ENCODE peak calls at places on chromosomes 6 and 20, in seven cellular contexts. One of them, this sample, is unnamed. For H3K4me1, the result is how much of the 10 kb centered on the place peaks cover.

GRCh38 chr6:147621280-147621679 is 112.8 kb downstream of the SAMD5 start:
- DNase-seq in hepatocyte: peak
- DNase-seq in astrocyte: peak
- DNase-seq in breast epithelium: no peak
- DNase-seq in K562: no peak
- DNase-seq in aorta: no peak
- DNase-seq in mucosa of descending colon: no peak
- DNase-seq in this sample: no peak

GRCh38 chr20:59123011-59123676 is 40.5 kb upstream of the ZNF831 start:
- DNase-seq in aorta: no peak
- DNase-seq in K562: no peak
- DNase-seq in mucosa of descending colon: no peak
- DNase-seq in astrocyte: no peak
- DNase-seq in hepatocyte: no peak
- DNase-seq in breast epithelium: no peak
- DNase-seq in this sample: no peak

GRCh38 chr6:32181890-32182529 is 2.0 kb downstream of the AGER start:
- DNase-seq in K562: peak
- DNase-seq in aorta: peak
- DNase-seq in breast epithelium: no peak
- DNase-seq in hepatocyte: no peak
- DNase-seq in mucosa of descending colon: no peak
- DNase-seq in astrocyte: no peak
- DNase-seq in this sample: no peak

GRCh38 chr20:6613280-6613861 is 154.1 kb upstream of the BMP2 start:
- DNase-seq in astrocyte: no peak
- DNase-seq in K562: no peak
- DNase-seq in aorta: no peak
- DNase-seq in mucosa of descending colon: no peak
- DNase-seq in hepatocyte: no peak
- DNase-seq in breast epithelium: no peak
- DNase-seq in this sample: no peak

GRCh38 chr20:48789781-48790544 is 37.8 kb downstream of the PREX1 start:
- DNase-seq in aorta: no peak
- DNase-seq in breast epithelium: no peak
- DNase-seq in K562: no peak
- DNase-seq in hepatocyte: no peak
- DNase-seq in mucosa of descending colon: no peak
- DNase-seq in astrocyte: no peak
- DNase-seq in this sample: no peak

GRCh38 chr6:69865126-69865525 is 1.2 kb upstream of the COL19A1 start:
- DNase-seq in astrocyte: peak
- DNase-seq in hepatocyte: no peak
- DNase-seq in aorta: no peak
- DNase-seq in K562: no peak
- DNase-seq in breast epithelium: no peak
- DNase-seq in mucosa of descending colon: no peak
- DNase-seq in this sample: no peak

GRCh38 chr20:36132802-36133211 is 21.7 kb upstream of the EPB41L1 start:
- DNase-seq in mucosa of descending colon: no peak
- DNase-seq in hepatocyte: no peak
- DNase-seq in aorta: no peak
- DNase-seq in K562: no peak
- DNase-seq in breast epithelium: no peak
- DNase-seq in astrocyte: no peak
- DNase-seq in this sample: no peak

GRCh38 chr6:69423785-69424184 is 373.0 kb downstream of the LMBRD1 start:
- DNase-seq in mucosa of descending colon: no peak
- DNase-seq in breast epithelium: no peak
- DNase-seq in astrocyte: no peak
- DNase-seq in aorta: no peak
- DNase-seq in K562: no peak
- DNase-seq in hepatocyte: no peak
- DNase-seq in this sample: no peak

GRCh38 chr6:159983641-159984080 is 14.8 kb downstream of the IGF2R start:
- DNase-seq in hepatocyte: no peak
- DNase-seq in astrocyte: no peak
- DNase-seq in K562: no peak
- DNase-seq in breast epithelium: no peak
- DNase-seq in aorta: no peak
- DNase-seq in mucosa of descending colon: no peak
- DNase-seq in this sample: no peak

GRCh38 chr6:48835421-48835958 is 627.6 kb downstream of the MMUT start:
- DNase-seq in astrocyte: no peak
- DNase-seq in mucosa of descending colon: peak
- DNase-seq in hepatocyte: no peak
- DNase-seq in K562: no peak
- DNase-seq in aorta: no peak
- DNase-seq in breast epithelium: no peak
- DNase-seq in this sample: no peak

GRCh38 chr20:41553142-41553879 is 64.9 kb downstream of the CHD6 start:
- DNase-seq in K562: no peak
- DNase-seq in astrocyte: no peak
- DNase-seq in mucosa of descending colon: no peak
- DNase-seq in breast epithelium: no peak
- DNase-seq in hepatocyte: no peak
- DNase-seq in aorta: no peak
- DNase-seq in this sample: no peak

GRCh38 chr6:38068854-38069253 is 249.3 kb downstream of the ZFAND3 start:
- DNase-seq in astrocyte: no peak
- DNase-seq in K562: no peak
- DNase-seq in hepatocyte: no peak
- DNase-seq in breast epithelium: no peak
- DNase-seq in aorta: no peak
- DNase-seq in mucosa of descending colon: no peak
- DNase-seq in this sample: no peak

GRCh38 chr20:44187054-44187762 is at the start of gene JPH2:
- DNase-seq in breast epithelium: peak
- DNase-seq in mucosa of descending colon: peak
- DNase-seq in astrocyte: peak
- DNase-seq in K562: no peak
- DNase-seq in hepatocyte: peak
- DNase-seq in aorta: peak
- DNase-seq in this sample: no peak

GRCh38 chr6:52534966-52535390 is 41.9 kb downstream of the TRAM2 start:
- DNase-seq in hepatocyte: no peak
- DNase-seq in mucosa of descending colon: no peak
- DNase-seq in K562: no peak
- DNase-seq in aorta: no peak
- DNase-seq in breast epithelium: no peak
- DNase-seq in astrocyte: no peak
- DNase-seq in this sample: no peak

GRCh38 chr6:52534363-52534762 is 42.5 kb downstream of the TRAM2 start:
- DNase-seq in K562: no peak
- DNase-seq in astrocyte: no peak
- DNase-seq in breast epithelium: no peak
- DNase-seq in aorta: no peak
- DNase-seq in mucosa of descending colon: no peak
- DNase-seq in hepatocyte: no peak
- DNase-seq in this sample: no peak

GRCh38 chr6:52536424-52536916 is 40.4 kb downstream of the TRAM2 start:
- DNase-seq in astrocyte: no peak
- DNase-seq in hepatocyte: no peak
- DNase-seq in aorta: no peak
- DNase-seq in K562: no peak
- DNase-seq in mucosa of descending colon: no peak
- DNase-seq in breast epithelium: no peak
- DNase-seq in this sample: no peak

GRCh38 chr6:52537001-52537753 is 39.7 kb downstream of the TRAM2 start:
- DNase-seq in breast epithelium: no peak
- DNase-seq in mucosa of descending colon: no peak
- DNase-seq in K562: no peak
- DNase-seq in astrocyte: no peak
- DNase-seq in hepatocyte: no peak
- DNase-seq in aorta: no peak
- DNase-seq in this sample: no peak

DNA sequence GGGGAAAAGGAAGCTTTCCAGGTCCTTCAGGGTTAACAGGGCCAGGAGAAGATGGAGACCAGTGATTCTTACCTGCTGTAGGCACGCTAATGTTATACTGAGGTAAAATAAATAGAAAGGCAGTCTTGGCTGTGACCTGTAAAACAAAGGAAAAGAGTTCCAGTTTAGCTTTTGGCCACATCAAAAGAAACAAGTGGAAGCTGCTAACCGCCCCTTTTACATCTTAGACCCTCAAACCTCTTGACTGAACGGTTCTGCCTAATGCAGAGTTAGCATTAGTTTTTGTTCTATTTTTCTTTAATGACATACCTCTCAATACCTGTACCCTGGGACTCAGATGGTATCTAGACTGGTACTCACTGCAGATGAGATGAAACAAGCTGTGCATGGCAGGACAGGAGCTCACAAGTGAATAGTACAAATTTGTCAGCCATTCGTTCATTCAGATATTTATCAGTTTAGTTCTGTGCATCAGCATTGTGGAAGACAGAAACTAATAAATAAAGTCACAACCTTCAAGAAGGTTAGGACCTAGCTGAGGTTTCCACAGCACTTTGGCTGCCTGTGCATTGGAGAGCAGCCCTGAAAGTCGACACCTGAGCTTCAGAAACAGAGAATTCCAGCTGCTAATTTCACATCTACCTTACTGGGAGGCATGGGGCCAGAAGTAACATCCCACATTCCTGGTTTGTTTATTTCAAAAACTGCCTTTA is 41.0 kb downstream of the TRAM2 start:
- DNase-seq in breast epithelium: no peak
- DNase-seq in hepatocyte: no peak
- DNase-seq in mucosa of descending colon: no peak
- DNase-seq in astrocyte: no peak
- DNase-seq in K562: no peak
- DNase-seq in aorta: no peak
- DNase-seq in this sample: no peak
- H3K4me1 ChIP-seq in breast epithelium: under half
- H3K4me1 ChIP-seq in hepatocyte: under half
- H3K4me1 ChIP-seq in mucosa of descending colon: under half
- H3K4me1 ChIP-seq in astrocyte: half or more
- H3K4me1 ChIP-seq in K562: under half
- H3K4me1 ChIP-seq in aorta: under half
- H3K4me1 ChIP-seq in this sample: under half

GRCh38 chr6:56746767-56747504 is 104.2 kb upstream of the DST start:
- DNase-seq in aorta: no peak
- DNase-seq in mucosa of descending colon: no peak
- DNase-seq in astrocyte: no peak
- DNase-seq in breast epithelium: no peak
- DNase-seq in hepatocyte: no peak
- DNase-seq in K562: no peak
- DNase-seq in this sample: no peak

GRCh38 chr6:56742122-56742791 is 99.6 kb upstream of the DST start:
- DNase-seq in aorta: no peak
- DNase-seq in breast epithelium: no peak
- DNase-seq in mucosa of descending colon: no peak
- DNase-seq in hepatocyte: no peak
- DNase-seq in astrocyte: no peak
- DNase-seq in K562: no peak
- DNase-seq in this sample: no peak

GRCh38 chr6:56745081-56745480 is 102.4 kb upstream of the DST start:
- DNase-seq in K562: no peak
- DNase-seq in hepatocyte: no peak
- DNase-seq in aorta: no peak
- DNase-seq in mucosa of descending colon: no peak
- DNase-seq in astrocyte: no peak
- DNase-seq in breast epithelium: no peak
- DNase-seq in this sample: no peak

GRCh38 chr6:56745971-56746370 is 103.3 kb upstream of the DST start:
- DNase-seq in mucosa of descending colon: no peak
- DNase-seq in astrocyte: no peak
- DNase-seq in breast epithelium: no peak
- DNase-seq in aorta: no peak
- DNase-seq in K562: no peak
- DNase-seq in hepatocyte: no peak
- DNase-seq in this sample: no peak

DNA sequence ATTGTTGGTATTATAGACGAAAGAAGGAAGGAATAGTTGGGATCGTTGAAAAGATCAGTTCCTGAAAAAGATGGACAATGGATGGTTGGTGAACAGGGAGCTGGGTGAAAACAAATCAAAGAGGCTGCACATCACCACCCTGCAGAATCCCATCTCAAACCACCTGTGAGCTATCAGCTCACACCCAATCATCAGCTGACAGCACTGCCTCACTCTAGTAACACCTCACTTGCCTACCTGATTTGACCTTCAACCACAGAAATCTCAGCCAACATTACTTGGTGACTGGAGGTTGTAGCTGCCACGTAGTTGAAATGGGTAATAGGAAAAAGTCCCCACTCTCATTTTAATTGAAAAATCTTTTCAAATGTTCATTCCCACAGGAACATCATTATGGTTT is 101.8 kb upstream of the DST start:
- DNase-seq in astrocyte: no peak
- DNase-seq in aorta: no peak
- DNase-seq in K562: no peak
- DNase-seq in breast epithelium: no peak
- DNase-seq in mucosa of descending colon: no peak
- DNase-seq in hepatocyte: no peak
- DNase-seq in this sample: no peak
- H3K4me1 ChIP-seq in astrocyte: under half
- H3K4me1 ChIP-seq in aorta: under half
- H3K4me1 ChIP-seq in K562: under half
- H3K4me1 ChIP-seq in breast epithelium: under half
- H3K4me1 ChIP-seq in mucosa of descending colon: under half
- H3K4me1 ChIP-seq in hepatocyte: under half
- H3K4me1 ChIP-seq in this sample: under half

DNA sequence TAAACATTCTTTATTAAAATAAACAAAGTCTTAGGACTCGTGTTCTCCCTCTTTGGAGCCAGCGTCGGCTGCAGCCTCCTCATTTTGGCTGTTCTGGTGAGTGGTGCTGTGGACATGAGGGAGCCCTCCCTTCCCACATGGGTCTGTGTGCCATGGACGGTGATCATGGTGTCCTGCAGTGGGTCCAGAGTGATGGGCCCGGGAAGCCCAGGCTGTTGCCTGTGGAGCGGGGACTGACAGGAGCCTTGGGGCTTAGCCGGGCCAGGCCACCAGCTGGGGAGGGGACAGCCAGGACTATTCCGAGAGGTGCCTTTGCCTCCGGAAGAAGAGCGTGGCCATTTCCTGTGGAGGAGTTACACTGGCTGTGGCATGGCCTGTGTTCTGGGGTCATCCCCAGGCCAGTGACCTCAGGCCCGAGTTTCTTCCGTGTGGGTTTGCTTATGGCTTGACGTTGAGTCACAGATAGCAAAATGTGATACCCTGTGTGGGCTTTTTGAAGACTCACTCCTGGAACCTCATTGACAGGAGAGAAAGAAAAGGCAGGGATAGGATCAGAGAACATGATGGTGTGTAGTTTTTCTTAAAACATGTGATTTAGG is 153.4 kb downstream of the DTNBP1 start:
- DNase-seq in K562: peak
- DNase-seq in hepatocyte: no peak
- DNase-seq in mucosa of descending colon: no peak
- DNase-seq in astrocyte: no peak
- DNase-seq in aorta: peak
- DNase-seq in breast epithelium: no peak
- DNase-seq in this sample: no peak
- H3K4me1 ChIP-seq in K562: under half
- H3K4me1 ChIP-seq in hepatocyte: under half
- H3K4me1 ChIP-seq in mucosa of descending colon: under half
- H3K4me1 ChIP-seq in astrocyte: under half
- H3K4me1 ChIP-seq in aorta: under half
- H3K4me1 ChIP-seq in breast epithelium: under half
- H3K4me1 ChIP-seq in this sample: under half

GRCh38 chr6:13453172-13453552 is 34.2 kb downstream of the GFOD1 start:
- DNase-seq in K562: no peak
- DNase-seq in astrocyte: no peak
- DNase-seq in mucosa of descending colon: no peak
- DNase-seq in breast epithelium: no peak
- DNase-seq in hepatocyte: no peak
- DNase-seq in aorta: no peak
- DNase-seq in this sample: no peak
- H3K4me1 ChIP-seq in K562: under half
- H3K4me1 ChIP-seq in astrocyte: under half
- H3K4me1 ChIP-seq in mucosa of descending colon: under half
- H3K4me1 ChIP-seq in breast epithelium: under half
- H3K4me1 ChIP-seq in hepatocyte: under half
- H3K4me1 ChIP-seq in aorta: under half
- H3K4me1 ChIP-seq in this sample: under half

This sample was measured in pancreas.